ENCODE peak calls at places on chromosomes 6 and 20, in five cellular contexts. One of them, this sample, is unnamed.

GRCh38 chr6:125722886-125723285 is 26.5 kb upstream of the HEY2 start:
- DNase-seq in hepatocyte: no peak
- DNase-seq in WERI-Rb-1: no peak
- DNase-seq in left ventricle myocardium inferior: no peak
- DNase-seq in mucosa of descending colon: no peak
- DNase-seq in this sample: peak; percentile 66

GRCh38 chr6:24743265-24743943 is 24.4 kb upstream of the C6orf62 start:
- DNase-seq in mucosa of descending colon: no peak
- DNase-seq in WERI-Rb-1: no peak
- DNase-seq in hepatocyte: peak; percentile 64
- DNase-seq in left ventricle myocardium inferior: no peak
- DNase-seq in this sample: peak; percentile 94

GRCh38 chr6:130681028-130681427 is 146.2 kb upstream of the SMLR1 start:
- DNase-seq in hepatocyte: no peak
- DNase-seq in left ventricle myocardium inferior: no peak
- DNase-seq in mucosa of descending colon: no peak
- DNase-seq in WERI-Rb-1: no peak
- DNase-seq in this sample: no peak

GRCh38 chr6:834190-834589 is 141.3 kb upstream of the EXOC2 start:
- DNase-seq in WERI-Rb-1: no peak
- DNase-seq in hepatocyte: no peak
- DNase-seq in left ventricle myocardium inferior: no peak
- DNase-seq in mucosa of descending colon: no peak
- DNase-seq in this sample: no peak

GRCh38 chr20:32390999-32391398 is 32.9 kb downstream of the ASXL1 start:
- DNase-seq in WERI-Rb-1: no peak
- DNase-seq in mucosa of descending colon: no peak
- DNase-seq in left ventricle myocardium inferior: no peak
- DNase-seq in hepatocyte: no peak
- DNase-seq in this sample: no peak

GRCh38 chr6:447381-448165 is 56.0 kb downstream of the IRF4 start:
- DNase-seq in left ventricle myocardium inferior: no peak
- DNase-seq in WERI-Rb-1: peak; percentile 8
- DNase-seq in hepatocyte: no peak
- DNase-seq in mucosa of descending colon: no peak
- DNase-seq in this sample: no peak

GRCh38 chr6:163232015-163232523 is 182.4 kb upstream of the QKI start:
- DNase-seq in hepatocyte: no peak
- DNase-seq in mucosa of descending colon: no peak
- DNase-seq in WERI-Rb-1: no peak
- DNase-seq in left ventricle myocardium inferior: no peak
- DNase-seq in this sample: no peak

GRCh38 chr6:34063641-34064040 is 82.2 kb downstream of the GRM4 start:
- DNase-seq in left ventricle myocardium inferior: no peak
- DNase-seq in hepatocyte: no peak
- DNase-seq in WERI-Rb-1: peak; percentile 98
- DNase-seq in mucosa of descending colon: no peak
- DNase-seq in this sample: no peak

GRCh38 chr6:11711994-11712698 is 66.5 kb downstream of the ADTRP start:
- DNase-seq in WERI-Rb-1: peak; percentile 4
- DNase-seq in hepatocyte: no peak
- DNase-seq in mucosa of descending colon: no peak
- DNase-seq in left ventricle myocardium inferior: no peak
- DNase-seq in this sample: no peak

GRCh38 chr20:32780749-32781402 is 18.7 kb downstream of the DNMT3B start:
- DNase-seq in mucosa of descending colon: no peak
- DNase-seq in hepatocyte: no peak
- DNase-seq in left ventricle myocardium inferior: no peak
- DNase-seq in WERI-Rb-1: no peak
- DNase-seq in this sample: no peak

GRCh38 chr6:1407499-1407990 is 18.2 kb downstream of the FOXF2 start:
- DNase-seq in left ventricle myocardium inferior: no peak
- DNase-seq in mucosa of descending colon: no peak
- DNase-seq in WERI-Rb-1: no peak
- DNase-seq in hepatocyte: no peak
- DNase-seq in this sample: no peak

GRCh38 chr20:24677626-24678328 is 208.3 kb downstream of the SYNDIG1 start:
- DNase-seq in WERI-Rb-1: no peak
- DNase-seq in hepatocyte: peak; percentile 19
- DNase-seq in mucosa of descending colon: no peak
- DNase-seq in left ventricle myocardium inferior: no peak
- DNase-seq in this sample: no peak

GRCh38 chr20:59422911-59423520 is 122.6 kb downstream of the EDN3 start:
- DNase-seq in left ventricle myocardium inferior: no peak
- DNase-seq in mucosa of descending colon: no peak
- DNase-seq in WERI-Rb-1: no peak
- DNase-seq in hepatocyte: peak; percentile 56
- DNase-seq in this sample: no peak

GRCh38 chr20:4853004-4853403 is 131.3 kb downstream of the PRND start:
- DNase-seq in WERI-Rb-1: no peak
- DNase-seq in left ventricle myocardium inferior: no peak
- DNase-seq in hepatocyte: no peak
- DNase-seq in mucosa of descending colon: no peak
- DNase-seq in this sample: no peak

GRCh38 chr6:14851286-14851685 is 394.6 kb upstream of the JARID2 start:
- DNase-seq in left ventricle myocardium inferior: no peak
- DNase-seq in hepatocyte: no peak
- DNase-seq in WERI-Rb-1: no peak
- DNase-seq in mucosa of descending colon: no peak
- DNase-seq in this sample: no peak

GRCh38 chr20:31542201-31542842 is 28.1 kb downstream of the HM13 start:
- DNase-seq in hepatocyte: no peak
- DNase-seq in mucosa of descending colon: no peak
- DNase-seq in left ventricle myocardium inferior: no peak
- DNase-seq in WERI-Rb-1: no peak
- DNase-seq in this sample: no peak

GRCh38 chr6:125169058-125169457 is 15.5 kb downstream of the TPD52L1 start:
- DNase-seq in hepatocyte: no peak
- DNase-seq in WERI-Rb-1: no peak
- DNase-seq in left ventricle myocardium inferior: no peak
- DNase-seq in mucosa of descending colon: no peak
- DNase-seq in this sample: no peak

GRCh38 chr6:111416529-111416928 is 66.5 kb downstream of the REV3L start:
- DNase-seq in left ventricle myocardium inferior: no peak
- DNase-seq in WERI-Rb-1: no peak
- DNase-seq in mucosa of descending colon: no peak
- DNase-seq in hepatocyte: no peak
- DNase-seq in this sample: no peak

GRCh38 chr20:57625978-57626377 is 5.8 kb upstream of the ZBP1 start:
- DNase-seq in mucosa of descending colon: no peak
- DNase-seq in WERI-Rb-1: no peak
- DNase-seq in left ventricle myocardium inferior: no peak
- DNase-seq in hepatocyte: no peak
- DNase-seq in this sample: no peak

GRCh38 chr20:62737971-62738881 is 29.6 kb downstream of the NTSR1 start:
- DNase-seq in WERI-Rb-1: no peak
- DNase-seq in left ventricle myocardium inferior: peak; percentile 9
- DNase-seq in hepatocyte: no peak
- DNase-seq in mucosa of descending colon: peak; percentile 19
- DNase-seq in this sample: no peak

GRCh38 chr6:131998255-131998982 is 47.2 kb upstream of the CCN2 start:
- DNase-seq in WERI-Rb-1: no peak
- DNase-seq in mucosa of descending colon: no peak
- DNase-seq in hepatocyte: peak; percentile 48
- DNase-seq in left ventricle myocardium inferior: no peak
- DNase-seq in this sample: no peak

GRCh38 chr20:46621492-46621891 is 29.8 kb downstream of the SLC13A3 start:
- DNase-seq in WERI-Rb-1: no peak
- DNase-seq in left ventricle myocardium inferior: no peak
- DNase-seq in hepatocyte: peak; percentile 21
- DNase-seq in mucosa of descending colon: no peak
- DNase-seq in this sample: peak; percentile 76

GRCh38 chr6:144289006-144289405 is 3.9 kb downstream of the UTRN start:
- DNase-seq in left ventricle myocardium inferior: no peak
- DNase-seq in mucosa of descending colon: no peak
- DNase-seq in hepatocyte: no peak
- DNase-seq in WERI-Rb-1: no peak
- DNase-seq in this sample: no peak

GRCh38 chr6:25250878-25251277 is 28.3 kb upstream of the CARMIL1 start:
- DNase-seq in WERI-Rb-1: no peak
- DNase-seq in mucosa of descending colon: no peak
- DNase-seq in left ventricle myocardium inferior: no peak
- DNase-seq in hepatocyte: no peak
- DNase-seq in this sample: peak; percentile 45

GRCh38 chr20:47319517-47320252 is 36.8 kb downstream of the ZMYND8 start:
- DNase-seq in WERI-Rb-1: no peak
- DNase-seq in hepatocyte: peak; percentile 81
- DNase-seq in mucosa of descending colon: peak; percentile 67
- DNase-seq in left ventricle myocardium inferior: peak; percentile 36
- DNase-seq in this sample: no peak

GRCh38 chr6:10424005-10424404 is 9.1 kb upstream of the TFAP2A start:
- DNase-seq in left ventricle myocardium inferior: no peak
- DNase-seq in WERI-Rb-1: peak; percentile 43
- DNase-seq in hepatocyte: no peak
- DNase-seq in mucosa of descending colon: no peak
- DNase-seq in this sample: no peak

GRCh38 chr20:47784599-47785320 is 521 bp downstream of the SULF2 start:
- DNase-seq in left ventricle myocardium inferior: peak; percentile 48
- DNase-seq in mucosa of descending colon: peak; percentile 63
- DNase-seq in hepatocyte: peak; percentile 68
- DNase-seq in WERI-Rb-1: peak; percentile 23
- DNase-seq in this sample: no peak

GRCh38 chr6:56220078-56220477 is 27.3 kb downstream of the COL21A1 start:
- DNase-seq in mucosa of descending colon: no peak
- DNase-seq in WERI-Rb-1: no peak
- DNase-seq in left ventricle myocardium inferior: no peak
- DNase-seq in hepatocyte: no peak
- DNase-seq in this sample: no peak

GRCh38 chr6:20366082-20366834 is 35.4 kb upstream of the E2F3 start:
- DNase-seq in hepatocyte: no peak
- DNase-seq in mucosa of descending colon: peak; percentile 27
- DNase-seq in left ventricle myocardium inferior: no peak
- DNase-seq in WERI-Rb-1: no peak
- DNase-seq in this sample: no peak

GRCh38 chr6:130417951-130418350 is 52.1 kb downstream of the TMEM200A start:
- DNase-seq in mucosa of descending colon: no peak
- DNase-seq in WERI-Rb-1: no peak
- DNase-seq in hepatocyte: no peak
- DNase-seq in left ventricle myocardium inferior: no peak
- DNase-seq in this sample: no peak

GRCh38 chr6:44925100-44925739 is 402.9 kb upstream of the RUNX2 start:
- DNase-seq in hepatocyte: peak; percentile 36
- DNase-seq in left ventricle myocardium inferior: no peak
- DNase-seq in mucosa of descending colon: no peak
- DNase-seq in WERI-Rb-1: no peak
- DNase-seq in this sample: no peak

GRCh38 chr6:102994866-102995265 is 1601.4 kb downstream of the GRIK2 start:
- DNase-seq in WERI-Rb-1: no peak
- DNase-seq in mucosa of descending colon: no peak
- DNase-seq in hepatocyte: no peak
- DNase-seq in left ventricle myocardium inferior: no peak
- DNase-seq in this sample: no peak

DNA sequence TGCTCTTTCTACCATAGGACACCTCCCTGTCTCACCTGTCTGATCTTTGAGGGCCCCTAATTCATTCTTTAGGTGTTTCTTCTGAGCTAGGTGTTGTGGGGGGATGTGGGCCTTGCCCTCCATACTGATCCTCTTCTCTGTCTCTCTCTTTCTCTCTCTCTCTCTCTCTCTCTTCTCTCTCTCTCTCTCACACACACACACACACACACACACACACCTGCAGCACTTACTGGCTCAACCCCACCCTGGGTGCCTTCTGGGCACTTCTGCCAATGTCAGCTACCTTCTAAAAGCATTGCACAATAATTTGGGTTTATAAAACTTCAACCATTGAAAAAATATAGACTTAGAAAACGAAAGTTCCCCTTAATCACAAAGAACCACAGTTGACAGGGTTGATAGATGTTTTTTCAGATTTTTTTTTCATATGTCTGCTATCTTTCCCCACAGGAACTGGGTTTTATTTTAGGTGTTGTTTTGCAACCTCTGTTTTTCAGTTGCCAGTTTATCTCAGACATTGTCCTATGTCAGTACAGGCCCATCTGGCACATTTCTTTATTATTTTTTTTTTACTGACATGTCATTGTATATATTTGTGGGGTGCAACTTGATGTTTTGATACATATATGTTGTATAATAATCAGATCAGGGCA is 28.1 kb downstream of the PKIG start:
- DNase-seq in hepatocyte: no peak
- DNase-seq in WERI-Rb-1: no peak
- DNase-seq in left ventricle myocardium inferior: no peak
- DNase-seq in mucosa of descending colon: no peak
- DNase-seq in this sample: no peak
- TF ChIP-seq CTCF in hepatocyte: no peak
- TF ChIP-seq CTCF in WERI-Rb-1: no peak
- TF ChIP-seq CTCF in left ventricle myocardium inferior: no peak
- TF ChIP-seq CTCF in mucosa of descending colon: no peak
- TF ChIP-seq CTCF in this sample: no peak

DNA sequence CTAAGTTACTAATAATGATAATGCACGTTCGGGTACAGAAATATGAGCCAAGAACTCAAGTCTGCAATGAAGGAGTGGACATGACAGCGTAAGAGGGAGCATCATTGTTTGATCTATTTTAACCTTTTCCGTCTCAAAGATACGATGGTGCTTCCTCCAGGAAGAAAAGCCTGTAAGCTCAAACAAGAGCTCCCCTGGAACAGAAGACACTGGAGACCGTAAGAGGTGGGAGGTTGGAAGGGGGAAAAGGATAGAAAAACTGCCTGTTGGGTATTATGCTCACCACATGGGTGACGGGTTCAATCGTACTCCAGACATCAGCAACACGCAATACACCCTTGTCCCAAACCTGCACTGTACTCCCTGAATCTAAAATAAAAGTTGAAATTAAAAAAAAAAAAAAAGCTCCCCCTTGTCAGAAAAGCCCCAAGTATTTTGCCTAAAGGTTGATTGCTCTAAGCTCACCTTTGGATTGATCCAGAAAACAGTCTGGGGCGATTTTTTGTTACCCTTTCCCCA is 180.5 kb downstream of the TRIM27 start:
- DNase-seq in left ventricle myocardium inferior: no peak
- DNase-seq in hepatocyte: no peak
- DNase-seq in mucosa of descending colon: no peak
- DNase-seq in WERI-Rb-1: no peak
- DNase-seq in this sample: no peak
- H3K4me3 ChIP-seq in left ventricle myocardium inferior: no peak overlapping the region
- H3K4me3 ChIP-seq in hepatocyte: no peak overlapping the region
- H3K4me3 ChIP-seq in mucosa of descending colon: no peak overlapping the region
- H3K4me3 ChIP-seq in WERI-Rb-1: no peak overlapping the region
- H3K4me3 ChIP-seq in this sample: peak overlapping the region; percentile 20

GRCh38 chr20:41604002-41604401 is 14.2 kb downstream of the CHD6 start:
- DNase-seq in WERI-Rb-1: no peak
- DNase-seq in mucosa of descending colon: no peak
- DNase-seq in hepatocyte: no peak
- DNase-seq in left ventricle myocardium inferior: no peak
- DNase-seq in this sample: no peak
- TF ChIP-seq CTCF in WERI-Rb-1: peak; percentile 34
- TF ChIP-seq CTCF in mucosa of descending colon: no peak
- TF ChIP-seq CTCF in hepatocyte: no peak
- TF ChIP-seq CTCF in left ventricle myocardium inferior: no peak
- TF ChIP-seq CTCF in this sample: peak; percentile 36

DNA sequence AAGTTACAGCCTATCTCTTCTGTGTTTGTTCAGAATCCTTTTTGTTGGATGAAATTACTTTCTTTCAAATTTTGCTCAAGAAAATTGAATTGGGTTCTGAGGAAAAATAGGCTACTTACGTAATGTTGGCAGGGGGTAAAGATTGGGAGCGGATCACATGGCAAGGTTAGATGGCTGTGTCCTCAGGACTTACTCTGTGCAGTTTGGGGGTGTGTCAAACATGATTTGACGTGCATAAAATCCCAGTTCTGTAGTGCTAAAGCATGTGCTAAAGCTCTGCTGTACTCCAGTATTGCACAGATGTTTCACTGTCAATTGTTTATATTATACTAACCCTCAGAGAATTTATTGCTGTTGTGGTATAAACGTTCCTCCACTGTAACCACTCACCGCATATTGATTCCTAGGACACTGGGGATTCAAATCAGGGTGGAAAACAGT is 2.6 kb downstream of the NT5E start:
- DNase-seq in mucosa of descending colon: no peak
- DNase-seq in WERI-Rb-1: no peak
- DNase-seq in left ventricle myocardium inferior: no peak
- DNase-seq in hepatocyte: no peak
- DNase-seq in this sample: no peak
- H3K4me3 ChIP-seq in mucosa of descending colon: no peak overlapping the region
- H3K4me3 ChIP-seq in WERI-Rb-1: no peak overlapping the region
- H3K4me3 ChIP-seq in left ventricle myocardium inferior: no peak overlapping the region
- H3K4me3 ChIP-seq in hepatocyte: no peak overlapping the region
- H3K4me3 ChIP-seq in this sample: peak overlapping the region; percentile 94

This sample was measured in epithelial cell of proximal tubule.